ENCODE peak calls at places on chromosomes 12 and 14, in seven cellular contexts. Y is substantia nigra; U is tibial nerve; I is fibroblast of lung; D is GM23248; C is CD8-positive, alpha-beta memory T cell; R is mesendoderm. H is an unnamed sample.

GRCh38 chr14:74821267-74821915 is 54.6 kb downstream of the PROX2 start:
- DNase-seq in Y (no peak), C (no peak), D (no peak), U (no peak), R (no peak), I (no peak), H (no peak)

GRCh38 chr12:32875990-32876389 is 20.6 kb downstream of the PKP2 start:
- DNase-seq in I (no peak), Y (no peak), U (no peak), D (no peak), R (no peak), C (no peak), H (no peak)

GRCh38 chr12:49635036-49635435 is 11.7 kb downstream of the PRPF40B start:
- DNase-seq in C (no peak), Y (no peak), R (no peak), I (no peak), U (no peak), D (no peak), H (no peak)

GRCh38 chr12:42584539-42585174 is 4.9 kb downstream of the PRICKLE1 start:
- DNase-seq in U (no peak), C (no peak), D (peak), Y (no peak), R (no peak), I (peak), H (no peak)

GRCh38 chr12:50635356-50635755 is 128.5 kb upstream of the ATF1 start:
- DNase-seq in D (no peak), Y (peak), C (no peak), I (no peak), R (no peak), U (no peak), H (no peak)

GRCh38 chr14:35669782-35670181 is 135.8 kb downstream of the INSM2 start:
- DNase-seq in Y (no peak), D (peak), R (no peak), U (no peak), I (peak), C (no peak), H (no peak)

GRCh38 chr12:116577149-116577548 is 18.0 kb downstream of the MAP1LC3B2 start:
- DNase-seq in Y (no peak), R (no peak), U (no peak), I (no peak), C (no peak), D (no peak), H (no peak)

GRCh38 chr12:71162832-71163711 is 5.3 kb upstream of the TSPAN8 start:
- DNase-seq in I (no peak), U (no peak), D (no peak), Y (no peak), R (peak), C (no peak), H (no peak)

GRCh38 chr14:64826845-64827244 is 52.9 kb downstream of the SPTB start:
- DNase-seq in U (no peak), D (peak), I (no peak), Y (no peak), C (no peak), R (no peak), H (no peak)

GRCh38 chr12:9115731-9116689 is at the start of gene A2M:
- DNase-seq in Y (no peak), D (peak), I (peak), C (no peak), U (peak), R (no peak), H (no peak)

GRCh38 chr14:60632777-60633176 is 16.5 kb downstream of the SIX1 start:
- DNase-seq in C (no peak), Y (no peak), U (no peak), D (no peak), R (no peak), I (no peak), H (no peak)

GRCh38 chr12:111195316-111195715 is 173.6 kb downstream of the PHETA1 start:
- DNase-seq in U (no peak), R (no peak), I (no peak), C (no peak), D (no peak), Y (no peak), H (no peak)

GRCh38 chr14:72243894-72244293 is 311.7 kb downstream of the RGS6 start:
- DNase-seq in R (no peak), U (no peak), D (no peak), C (no peak), Y (no peak), I (no peak), H (no peak)

GRCh38 chr12:124240493-124240892 is 54.4 kb upstream of the RFLNA start:
- DNase-seq in R (peak), Y (no peak), C (no peak), D (peak), I (no peak), U (no peak), H (no peak)

GRCh38 chr14:94439453-94440057 is 13.0 kb downstream of the SERPINA11 start:
- DNase-seq in D (no peak), R (no peak), I (no peak), U (no peak), C (no peak), Y (no peak), H (no peak)

GRCh38 chr12:126704609-126705008 is 1562.4 kb upstream of the TMEM132C start:
- DNase-seq in R (peak), U (no peak), Y (no peak), D (no peak), I (no peak), C (no peak), H (no peak)

GRCh38 chr12:126708492-126708896 is 1558.5 kb upstream of the TMEM132C start:
- DNase-seq in U (peak), R (no peak), I (peak), Y (no peak), D (peak), C (no peak), H (no peak)

DNA sequence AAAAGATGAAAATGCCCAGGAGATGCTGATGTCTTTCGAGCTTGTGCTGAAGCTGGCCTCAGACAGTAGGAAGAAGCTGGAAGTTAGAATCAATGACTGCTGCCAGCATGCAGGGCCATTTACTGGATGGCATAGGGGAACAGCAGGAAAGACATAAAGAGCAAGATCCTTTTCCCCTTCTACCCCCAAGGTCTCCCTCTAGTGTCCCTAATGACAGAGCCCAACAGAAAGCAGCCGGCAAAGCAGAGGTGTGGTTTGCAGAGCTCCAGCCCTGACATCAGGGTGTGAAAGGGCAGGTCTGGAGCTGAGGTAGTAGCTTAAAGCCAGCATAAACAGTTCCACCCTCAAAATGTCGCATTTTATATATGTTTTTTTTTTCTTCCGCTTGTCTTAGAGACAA is 1560.7 kb upstream of the TMEM132C start:
- DNase-seq in Y (no peak), U (no peak), R (peak), C (no peak), I (no peak), D (no peak), H (no peak)
- H3K27ac ChIP-seq in Y (no peak), U (no peak), R (no peak), C (no peak), I (no peak), D (no peak), H (no peak)

GRCh38 chr14:54709444-54709843 is 142.5 kb downstream of the SAMD4A start:
- DNase-seq in R (no peak), Y (no peak), D (no peak), C (no peak), I (peak), U (no peak), H (no peak)
- H3K27ac ChIP-seq in R (no peak), Y (no peak), D (no peak), C (no peak), I (no peak), U (no peak), H (no peak)

GRCh38 chr14:91336093-91336450 is 81.5 kb downstream of the CCDC88C start:
- DNase-seq in U (no peak), Y (no peak), I (no peak), D (no peak), R (no peak), C (no peak), H (no peak)

GRCh38 chr14:91331761-91332447 is 85.7 kb downstream of the CCDC88C start:
- DNase-seq in C (no peak), U (no peak), Y (no peak), I (no peak), R (no peak), D (no peak), H (no peak)

GRCh38 chr14:91332448-91333059 is 85.1 kb downstream of the CCDC88C start:
- DNase-seq in I (no peak), C (no peak), Y (no peak), R (no peak), U (no peak), D (no peak), H (no peak)

GRCh38 chr14:91335191-91336092 is 82.2 kb downstream of the CCDC88C start:
- DNase-seq in C (no peak), I (no peak), U (no peak), R (no peak), Y (no peak), D (no peak), H (no peak)

DNA sequence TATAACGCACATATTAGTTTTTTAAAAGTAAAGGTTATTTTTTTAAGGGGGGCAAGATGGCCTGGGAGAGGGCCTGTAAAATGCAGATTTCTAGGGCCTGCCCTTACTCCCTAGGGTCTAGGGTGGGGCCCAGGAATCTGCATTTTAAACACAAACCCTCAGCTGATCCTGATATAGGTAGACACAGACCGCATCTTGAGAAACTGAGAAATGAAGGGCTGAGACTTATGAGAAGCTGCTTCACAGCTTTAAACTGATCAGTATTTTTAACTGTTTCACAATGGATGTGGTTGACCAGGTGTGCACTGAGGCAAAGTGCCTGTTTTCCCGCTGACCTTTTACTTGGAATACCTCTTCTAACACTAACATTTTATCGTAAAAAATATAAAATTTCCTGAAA is 84.0 kb downstream of the CCDC88C start:
- DNase-seq in U (no peak), Y (no peak), I (no peak), D (no peak), R (no peak), C (no peak), H (no peak)
- H3K27ac ChIP-seq in U (no peak), Y (no peak), I (no peak), D (no peak), R (no peak), C (no peak), H (no peak)

DNA sequence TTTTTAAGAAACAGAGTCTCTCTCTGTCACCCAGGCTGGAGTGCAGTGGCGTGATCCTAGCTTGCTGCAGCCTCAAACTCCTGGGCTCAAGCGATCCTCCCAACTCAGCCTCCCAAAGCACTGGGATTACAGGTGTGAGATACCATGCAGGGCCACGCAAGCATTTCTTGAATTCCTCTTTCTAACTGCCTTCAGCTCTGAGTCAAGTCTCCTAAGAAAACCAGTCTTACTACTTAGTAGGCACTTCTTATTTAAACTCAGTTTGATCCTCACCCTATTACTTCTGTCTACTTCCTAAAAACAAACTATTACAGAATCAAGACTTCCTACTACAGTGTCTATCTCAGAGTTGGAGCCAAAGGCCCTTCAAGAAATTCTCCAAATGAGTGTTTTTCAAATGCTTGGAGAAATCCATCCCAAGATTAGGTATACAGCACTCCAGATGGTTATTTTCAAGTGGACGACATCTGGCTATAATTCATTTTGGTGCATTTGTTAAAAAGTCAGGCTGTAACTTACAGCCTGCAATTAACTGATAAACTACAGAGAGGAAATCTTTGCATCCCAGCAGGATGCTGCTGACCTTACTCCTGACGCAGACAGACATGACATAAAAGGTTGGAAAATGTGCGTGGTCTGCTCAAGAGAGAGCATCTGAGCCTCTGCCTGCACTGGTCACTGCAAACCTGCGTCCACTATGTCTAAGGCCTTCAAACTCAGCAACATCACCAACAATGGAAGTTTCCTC is 34.8 kb downstream of the SSH1 start:
- DNase-seq in R (peak), C (no peak), Y (no peak), D (no peak), U (no peak), I (no peak), H (no peak)
- H3K27ac ChIP-seq in R (peak), C (no peak), Y (no peak), D (peak), U (peak), I (peak), H (no peak)

DNA sequence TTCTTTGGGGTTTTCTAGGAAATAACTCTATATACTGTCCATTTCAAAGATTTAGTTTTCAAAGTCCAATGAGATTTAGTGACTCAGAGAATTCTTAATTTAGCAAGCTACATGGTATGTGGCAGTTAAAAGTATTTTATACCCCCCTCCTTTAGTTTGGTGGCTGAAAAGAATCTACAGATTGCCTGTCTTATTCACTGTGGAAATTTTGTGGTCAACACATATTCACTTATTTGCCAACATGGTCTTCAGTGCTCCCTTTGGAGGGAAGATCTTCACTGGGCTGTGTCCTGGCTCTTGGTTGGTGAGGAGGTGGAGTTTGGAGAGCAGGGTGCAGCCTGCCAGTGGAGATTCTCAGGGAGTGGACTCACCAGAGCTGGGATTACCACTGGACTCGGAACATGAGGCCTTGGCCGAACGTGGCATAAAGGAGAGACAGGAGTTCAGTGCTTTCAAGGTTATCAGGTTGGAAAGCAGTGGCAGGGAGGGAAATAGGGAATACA is 39.8 kb downstream of the SAMD4A start:
- DNase-seq in D (peak), I (peak), Y (no peak), R (no peak), C (no peak), U (no peak), H (no peak)
- H3K27ac ChIP-seq in D (peak), I (peak), Y (peak), R (no peak), C (no peak), U (no peak), H (no peak)

DNA sequence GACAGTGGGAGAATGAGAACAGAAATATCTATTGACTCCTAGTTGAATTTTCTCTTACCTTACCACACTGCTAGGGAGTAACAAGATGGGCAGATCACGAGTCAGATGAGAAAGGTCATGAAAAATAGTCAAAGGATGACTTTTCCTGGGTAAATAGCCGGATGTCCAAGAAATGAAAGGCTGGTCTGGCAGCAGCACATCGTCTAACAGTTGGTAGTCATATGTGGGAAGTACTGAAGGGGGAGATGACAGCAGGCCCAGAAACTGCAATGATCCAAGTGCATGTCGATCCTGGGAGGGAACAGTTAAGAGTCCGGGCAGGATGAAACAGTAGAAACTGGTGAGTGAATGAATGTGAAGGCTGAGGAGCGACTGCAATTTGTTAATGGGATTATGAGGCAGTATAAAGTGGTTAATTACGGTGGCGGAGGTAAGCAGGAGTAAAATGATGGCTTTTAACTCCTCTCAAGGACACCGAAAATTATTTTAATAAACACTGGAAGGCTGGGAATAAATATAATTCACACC is 1.2 kb upstream of the ERC1 start:
- DNase-seq in U (peak), C (no peak), R (peak), I (peak), Y (no peak), D (peak), H (no peak)
- H3K27ac ChIP-seq in U (peak), C (peak), R (no peak), I (peak), Y (peak), D (peak), H (peak)

GRCh38 chr12:14281539-14281938 is 83.9 kb upstream of the ATF7IP start:
- DNase-seq in R (no peak), C (no peak), I (no peak), D (peak), U (no peak), Y (no peak), H (no peak)
- H3K27ac ChIP-seq in R (no peak), C (no peak), I (no peak), D (no peak), U (no peak), Y (no peak), H (no peak)

GRCh38 chr12:53004582-53004981 is 1.7 kb upstream of the EIF4B start:
- DNase-seq in U (no peak), Y (no peak), D (peak), I (peak), R (peak), C (no peak), H (no peak)
- H3K27ac ChIP-seq in U (no peak), Y (no peak), D (peak), I (no peak), R (peak), C (no peak), H (no peak)

DNA sequence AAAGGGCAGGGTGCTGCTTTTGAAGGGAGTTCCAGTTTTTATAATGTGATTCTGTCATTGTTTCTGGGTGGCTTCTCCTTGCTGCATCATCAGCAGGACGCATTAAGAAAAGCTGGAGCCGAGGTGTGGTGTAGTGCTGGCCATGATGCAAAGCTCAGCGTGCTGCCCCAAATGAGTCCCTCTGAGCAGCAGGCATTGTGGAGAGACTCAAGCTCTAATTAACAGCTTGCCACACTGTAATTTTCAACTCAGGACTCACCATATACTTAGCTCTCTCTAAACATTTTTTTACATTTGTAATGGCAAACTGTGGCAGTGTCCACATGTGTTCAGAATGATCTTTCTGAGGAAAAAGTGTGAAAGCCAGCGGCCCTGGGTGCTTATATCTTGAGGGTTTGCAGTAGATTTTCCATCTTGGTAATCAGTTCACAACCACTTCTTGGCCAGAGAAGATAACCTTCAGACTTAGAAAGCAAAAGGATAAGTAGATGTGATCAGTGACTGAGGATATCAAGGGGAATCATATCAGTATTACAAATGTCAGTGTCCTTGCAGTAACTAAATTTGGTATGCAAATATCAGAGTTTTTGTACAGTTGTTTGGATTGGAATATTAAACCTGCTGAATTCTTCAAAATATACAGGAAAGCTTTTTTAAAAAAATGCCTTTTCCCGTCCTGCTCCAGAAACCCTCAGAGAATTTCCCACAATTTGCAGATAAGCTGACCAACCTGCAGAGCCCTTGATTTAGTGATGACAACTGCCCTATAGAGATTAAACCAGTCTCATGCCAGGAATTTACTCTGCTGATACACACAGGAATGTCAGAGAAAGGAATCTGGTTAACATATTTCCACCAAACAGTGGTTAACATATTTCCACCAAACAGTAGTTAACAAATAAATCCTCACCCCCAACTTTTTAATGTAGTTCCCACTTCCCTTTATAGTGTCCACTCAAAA is 63.6 kb downstream of the DAAM1 start:
- DNase-seq in U (no peak), I (peak), Y (no peak), D (peak), R (peak), C (no peak), H (no peak)
- H3K27ac ChIP-seq in U (no peak), I (no peak), Y (no peak), D (peak), R (peak), C (no peak), H (no peak)